ENCODE peak calls at places on chromosomes 5 and 9, in eight cellular contexts. Q, O, T, B, K, V, W and U are unnamed samples.

GRCh38 chr5:34716986-34717385 is 60.9 kb downstream of the RAI14 start:
- DNase-seq in Q (no peak), O (no peak), T (no peak), B (no peak), K (peak), V (no peak), W (no peak), U (no peak)

GRCh38 chr9:82532504-82532903 is 530.4 kb downstream of the RASEF start:
- DNase-seq in Q (no peak), O (no peak), T (no peak), B (no peak), K (peak), V (no peak), W (no peak), U (no peak)

GRCh38 chr5:152271420-152271819 is 133.7 kb downstream of the NMUR2 start:
- DNase-seq in Q (peak), O (no peak), T (no peak), B (no peak), K (no peak), V (peak), W (peak), U (peak)

GRCh38 chr9:36575411-36575882 is 2.8 kb downstream of the MELK start:
- DNase-seq in Q (no peak), O (no peak), T (no peak), B (no peak), K (peak), V (no peak), W (no peak), U (peak)

GRCh38 chr9:113313276-113313675 is 10.1 kb upstream of the RNF183 start:
- DNase-seq in Q (no peak), O (no peak), T (no peak), B (no peak), K (no peak), V (no peak), W (no peak), U (no peak)

GRCh38 chr5:132017738-132018625 is 6.5 kb upstream of the ACSL6 start:
- DNase-seq in Q (no peak), O (no peak), T (peak), B (no peak), K (no peak), V (no peak), W (no peak), U (no peak)

GRCh38 chr5:124596595-124597388 is 149.6 kb downstream of the ZNF608 start:
- DNase-seq in Q (peak), O (no peak), T (no peak), B (no peak), K (peak), V (no peak), W (no peak), U (peak)

GRCh38 chr5:126171916-126172315 is 251.3 kb upstream of the GRAMD2B start:
- DNase-seq in Q (no peak), O (no peak), T (no peak), B (no peak), K (no peak), V (no peak), W (no peak), U (no peak)

GRCh38 chr5:7851240-7851592 is 283 bp upstream of the CFAP90 start:
- DNase-seq in Q (no peak), O (no peak), T (no peak), B (no peak), K (no peak), V (no peak), W (no peak), U (no peak)

GRCh38 chr9:6842584-6842947 is 84.8 kb downstream of the KDM4C start:
- DNase-seq in Q (no peak), O (no peak), T (no peak), B (no peak), K (peak), V (no peak), W (no peak), U (peak)

GRCh38 chr9:93886911-93887310 is 68.2 kb downstream of the BARX1 start:
- DNase-seq in Q (no peak), O (no peak), T (no peak), B (no peak), K (no peak), V (no peak), W (no peak), U (no peak)

GRCh38 chr9:13857521-13857920 is 456.4 kb downstream of the NFIB start:
- DNase-seq in Q (no peak), O (no peak), T (no peak), B (no peak), K (peak), V (no peak), W (no peak), U (no peak)

GRCh38 chr9:13863112-13863511 is 450.8 kb downstream of the NFIB start:
- DNase-seq in Q (no peak), O (no peak), T (peak), B (peak), K (peak), V (no peak), W (no peak), U (no peak)

GRCh38 chr9:13862562-13862961 is 451.4 kb downstream of the NFIB start:
- DNase-seq in Q (no peak), O (no peak), T (no peak), B (no peak), K (no peak), V (no peak), W (no peak), U (no peak)

GRCh38 chr9:13860926-13861325 is 453.0 kb downstream of the NFIB start:
- DNase-seq in Q (no peak), O (no peak), T (no peak), B (no peak), K (no peak), V (peak), W (no peak), U (no peak)

DNA sequence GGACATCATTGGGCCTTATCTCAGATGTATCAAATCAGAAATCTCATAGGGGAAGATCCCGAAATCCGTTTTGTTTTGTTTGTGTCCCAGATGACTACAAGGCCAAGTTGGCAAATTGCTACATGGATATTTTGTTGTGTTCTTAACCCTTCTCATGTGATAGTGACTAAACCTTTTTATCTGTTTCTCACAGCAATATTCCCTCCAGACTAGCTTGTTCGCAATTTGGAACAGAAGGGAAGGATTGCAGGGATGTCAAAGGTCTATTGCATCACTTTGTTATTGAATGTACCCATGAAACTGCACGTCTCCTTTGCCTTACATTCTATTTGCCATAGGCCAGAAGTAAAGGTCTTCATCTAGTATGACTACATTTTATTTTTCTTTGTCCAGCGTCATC is 453.9 kb downstream of the NFIB start:
- DNase-seq in Q (no peak), O (no peak), T (no peak), B (no peak), K (no peak), V (no peak), W (no peak), U (no peak)
- H3K4me3 ChIP-seq in Q (no peak), O (no peak), T (no peak), B (no peak), K (no peak), V (no peak), W (no peak), U (no peak)

DNA sequence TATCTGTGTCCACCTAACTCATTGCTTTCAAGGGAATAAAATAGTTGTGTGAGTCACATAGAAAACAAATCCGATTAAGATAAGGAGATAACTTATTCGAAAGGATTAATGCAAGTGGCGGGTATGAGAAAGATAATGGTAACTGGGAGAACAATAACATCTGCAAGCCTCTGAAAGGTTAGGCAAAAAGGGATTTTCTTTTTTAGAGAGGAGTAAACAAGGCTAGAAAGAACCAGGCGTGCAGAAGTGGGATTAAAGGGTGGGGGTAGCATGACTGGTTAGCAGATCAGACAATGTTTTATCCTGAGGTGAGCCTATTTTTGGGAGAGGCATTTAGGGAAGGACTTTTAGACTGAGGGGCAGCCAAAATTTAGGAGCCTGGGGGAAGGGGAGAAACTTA is 34.7 kb upstream of the JMY start:
- DNase-seq in Q (no peak), O (no peak), T (no peak), B (no peak), K (no peak), V (no peak), W (no peak), U (no peak)
- TF ChIP-seq CTCF in Q (no peak), O (no peak), T (no peak), B (no peak), K (no peak), V (no peak), W (no peak), U (no peak)

GRCh38 chr9:98087420-98088354 is 31.2 kb downstream of the NANS start:
- DNase-seq in Q (no peak), O (peak), T (no peak), B (peak), K (peak), V (peak), W (no peak), U (peak)
- H3K4me3 ChIP-seq in Q (no peak), O (no peak), T (no peak), B (peak), K (peak), V (peak), W (no peak), U (peak)

GRCh38 chr5:167565555-167565954 is 725.9 kb upstream of the WWC1 start:
- DNase-seq in Q (no peak), O (no peak), T (no peak), B (no peak), K (peak), V (peak), W (no peak), U (peak)
- TF ChIP-seq CTCF in Q (no peak), O (no peak), T (peak), B (no peak), K (peak), V (peak), W (peak), U (peak)

GRCh38 chr5:93305984-93306383 is 275.0 kb downstream of the NR2F1-AS1 start:
- DNase-seq in Q (no peak), O (no peak), T (no peak), B (no peak), K (no peak), V (peak), W (no peak), U (no peak)
- H3K4me3 ChIP-seq in Q (no peak), O (no peak), T (no peak), B (no peak), K (no peak), V (peak), W (no peak), U (no peak)

GRCh38 chr9:76996700-76997099 is 22.8 kb upstream of the FOXB2 start:
- DNase-seq in Q (no peak), O (no peak), T (no peak), B (peak), K (peak), V (peak), W (peak), U (no peak)
- TF ChIP-seq CTCF in Q (no peak), O (no peak), T (peak), B (peak), K (peak), V (peak), W (peak), U (peak)

DNA sequence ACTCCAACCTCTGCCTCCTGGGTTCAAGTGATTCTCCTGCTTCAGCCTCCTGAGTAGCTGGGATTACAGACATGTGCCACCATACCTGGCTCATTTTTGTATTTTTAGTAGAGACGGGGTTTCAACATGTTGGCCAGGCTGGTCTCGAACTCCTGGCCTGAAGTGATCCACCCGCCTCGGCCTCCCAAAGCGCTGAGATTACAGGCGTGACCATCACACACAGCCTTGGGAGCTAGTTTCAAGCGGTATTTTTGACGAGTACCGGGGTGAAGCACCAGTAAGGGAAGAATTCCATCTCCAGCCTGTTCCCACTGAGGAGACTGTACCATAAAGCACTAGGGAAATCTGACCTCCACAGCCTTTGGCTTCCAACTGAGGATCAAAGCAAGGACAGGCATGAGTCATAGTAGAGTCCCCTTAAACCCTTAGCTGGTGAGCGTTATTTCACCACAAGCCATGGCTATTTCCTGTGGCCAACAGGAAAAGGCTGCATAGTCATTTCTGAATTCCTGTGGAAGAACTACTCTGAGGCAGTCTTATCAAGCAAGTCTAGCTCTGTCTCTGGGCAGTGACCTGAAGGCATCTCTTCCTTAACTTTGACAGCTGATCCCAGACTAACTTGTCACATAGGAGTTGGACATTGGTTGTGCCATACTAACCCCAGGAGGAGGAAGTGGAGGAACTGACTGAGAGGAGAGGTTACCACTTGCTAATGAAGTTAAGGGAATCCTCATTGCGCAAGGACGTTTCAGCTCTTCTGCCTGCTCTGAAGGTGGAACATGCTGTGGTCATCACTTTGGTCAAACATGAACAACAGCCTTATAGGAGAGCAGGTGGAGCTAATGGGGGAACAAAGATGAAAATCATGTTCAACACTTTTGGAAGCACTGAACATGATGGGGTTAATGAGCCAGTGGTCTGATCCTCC is 85.8 kb upstream of the DMRT1 start:
- DNase-seq in Q (no peak), O (no peak), T (no peak), B (no peak), K (peak), V (no peak), W (no peak), U (peak)
- H3K4me3 ChIP-seq in Q (no peak), O (no peak), T (no peak), B (no peak), K (no peak), V (no peak), W (no peak), U (no peak)

DNA sequence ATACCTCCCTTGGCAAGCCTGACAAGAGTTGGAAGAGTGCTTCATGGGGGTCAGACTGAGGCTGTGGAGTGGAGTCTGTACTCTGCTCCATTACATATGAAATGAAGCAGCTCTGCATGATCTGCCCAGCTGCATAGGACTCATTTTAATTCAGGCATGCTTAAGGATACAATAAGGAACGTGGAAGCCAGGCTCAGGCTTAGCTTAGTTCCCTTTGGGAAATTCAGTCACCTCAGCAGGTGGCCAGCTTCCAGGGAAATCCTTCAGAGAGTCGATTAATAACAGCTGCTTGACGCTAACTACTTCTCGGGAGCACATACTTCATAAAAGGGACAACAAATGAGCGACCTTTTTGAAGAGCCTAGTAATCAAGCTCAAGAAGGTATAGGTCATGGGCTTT is 1672.9 kb upstream of the WWC1 start:
- DNase-seq in Q (no peak), O (no peak), T (no peak), B (no peak), K (no peak), V (peak), W (no peak), U (no peak)
- TF ChIP-seq CTCF in Q (no peak), O (no peak), T (no peak), B (no peak), K (no peak), V (no peak), W (no peak), U (no peak)

GRCh38 chr9:25543806-25544205 is 134.4 kb downstream of the TUSC1 start:
- DNase-seq in Q (no peak), O (no peak), T (no peak), B (no peak), K (no peak), V (no peak), W (no peak), U (no peak)
- H3K4me3 ChIP-seq in Q (no peak), O (no peak), T (no peak), B (no peak), K (no peak), V (no peak), W (no peak), U (no peak)